ENCODE peak calls at places on chromosomes 5 and 9, in seven cellular contexts. R is AG09319; M is CD8-positive, alpha-beta T cell; B is cardiac fibroblast; Y is upper lobe of right lung; X is mesothelial cell of epicardium; K is CD4-positive, alpha-beta T cell. G is an unnamed sample.

GRCh38 chr9:83698976-83699585 is 8.7 kb downstream of the UBQLN1 start:
- DNase-seq in R (no peak), K (no peak), M (no peak), Y (no peak), X (no peak), B (no peak), G (no peak)

GRCh38 chr9:96327694-96328352 is 25.8 kb upstream of the HSD17B3 start:
- DNase-seq in R (peak), Y (no peak), K (peak), X (no peak), M (peak), B (peak), G (peak)

GRCh38 chr5:133610489-133611356 is 1.6 kb downstream of the FSTL4 start:
- DNase-seq in M (peak), X (peak), K (no peak), R (no peak), B (peak), Y (peak), G (no peak)

GRCh38 chr9:92393686-92394085 is 10.7 kb downstream of the OGN start:
- DNase-seq in R (no peak), K (no peak), M (no peak), X (no peak), Y (no peak), B (peak), G (no peak)

GRCh38 chr5:155193018-155193417 is 179.5 kb downstream of the KIF4B start:
- DNase-seq in R (no peak), B (no peak), Y (no peak), M (no peak), K (no peak), X (no peak), G (no peak)

GRCh38 chr5:15594922-15595568 is 95.1 kb downstream of the FBXL7 start:
- DNase-seq in R (no peak), Y (no peak), X (no peak), M (no peak), B (no peak), K (no peak), G (no peak)

GRCh38 chr9:116059466-116059865 is 94.1 kb upstream of the PAPPA start:
- DNase-seq in Y (no peak), K (no peak), B (peak), X (no peak), R (no peak), M (no peak), G (no peak)

GRCh38 chr5:181119105-181119504 is 11.9 kb downstream of the OR2V1 start:
- DNase-seq in B (no peak), R (no peak), Y (no peak), M (no peak), X (no peak), K (no peak), G (no peak)

GRCh38 chr5:51377151-51378060 is 5.8 kb upstream of the ISL1 start:
- DNase-seq in Y (no peak), R (no peak), M (no peak), B (no peak), X (no peak), K (no peak), G (no peak)

GRCh38 chr5:171862624-171863023 is 77.0 kb downstream of the SMIM23 start:
- DNase-seq in B (no peak), Y (no peak), X (no peak), M (no peak), K (no peak), R (no peak), G (no peak)

GRCh38 chr9:90965141-90965910 is 163.7 kb downstream of the SYK start:
- DNase-seq in Y (no peak), R (no peak), B (no peak), X (no peak), K (no peak), M (no peak), G (no peak)

DNA sequence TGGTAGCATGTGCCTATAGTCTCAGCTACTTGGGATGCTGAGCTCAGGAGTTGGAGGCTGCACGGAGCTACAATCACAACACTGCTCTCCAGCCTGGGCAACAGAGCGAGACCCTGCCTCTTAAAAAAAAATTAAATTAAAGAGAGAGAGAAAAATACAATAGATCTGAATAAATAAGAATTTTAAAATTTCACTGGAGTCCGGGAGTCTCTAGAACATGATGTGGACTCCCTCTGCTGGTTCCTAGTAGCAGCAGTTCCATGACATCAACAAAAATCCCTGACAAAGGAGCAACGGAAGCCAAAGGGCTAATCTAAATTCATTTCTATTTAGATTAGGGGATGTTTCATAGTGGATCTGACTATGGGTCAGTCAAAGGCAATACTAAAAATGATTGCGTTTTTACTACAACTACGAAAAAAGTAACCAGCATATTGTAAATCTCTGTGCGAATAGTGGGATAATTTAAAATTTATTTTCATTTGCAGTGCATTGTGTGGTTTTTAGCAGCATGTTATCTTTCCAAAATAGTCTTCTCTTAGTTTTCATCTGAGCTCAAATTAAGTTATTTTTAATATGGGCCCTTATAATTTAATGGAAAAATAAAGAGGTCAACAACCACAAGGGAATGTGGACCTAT is 6.7 kb downstream of the INIP start:
- DNase-seq in M (no peak), X (no peak), R (no peak), B (peak), Y (no peak), K (no peak), G (peak)
- TF ChIP-seq CTCF in M (no peak), X (no peak), R (peak), B (peak), Y (peak), K (no peak), G (peak)

GRCh38 chr5:140823475-140823874 is 2.1 kb downstream of the PCDHA5 start:
- DNase-seq in B (no peak), R (no peak), Y (no peak), K (no peak), M (no peak), X (no peak), G (no peak)

GRCh38 chr5:140822281-140822629 is 842 bp downstream of the PCDHA5 start:
- DNase-seq in B (no peak), R (no peak), M (no peak), K (no peak), X (no peak), Y (no peak), G (no peak)

DNA sequence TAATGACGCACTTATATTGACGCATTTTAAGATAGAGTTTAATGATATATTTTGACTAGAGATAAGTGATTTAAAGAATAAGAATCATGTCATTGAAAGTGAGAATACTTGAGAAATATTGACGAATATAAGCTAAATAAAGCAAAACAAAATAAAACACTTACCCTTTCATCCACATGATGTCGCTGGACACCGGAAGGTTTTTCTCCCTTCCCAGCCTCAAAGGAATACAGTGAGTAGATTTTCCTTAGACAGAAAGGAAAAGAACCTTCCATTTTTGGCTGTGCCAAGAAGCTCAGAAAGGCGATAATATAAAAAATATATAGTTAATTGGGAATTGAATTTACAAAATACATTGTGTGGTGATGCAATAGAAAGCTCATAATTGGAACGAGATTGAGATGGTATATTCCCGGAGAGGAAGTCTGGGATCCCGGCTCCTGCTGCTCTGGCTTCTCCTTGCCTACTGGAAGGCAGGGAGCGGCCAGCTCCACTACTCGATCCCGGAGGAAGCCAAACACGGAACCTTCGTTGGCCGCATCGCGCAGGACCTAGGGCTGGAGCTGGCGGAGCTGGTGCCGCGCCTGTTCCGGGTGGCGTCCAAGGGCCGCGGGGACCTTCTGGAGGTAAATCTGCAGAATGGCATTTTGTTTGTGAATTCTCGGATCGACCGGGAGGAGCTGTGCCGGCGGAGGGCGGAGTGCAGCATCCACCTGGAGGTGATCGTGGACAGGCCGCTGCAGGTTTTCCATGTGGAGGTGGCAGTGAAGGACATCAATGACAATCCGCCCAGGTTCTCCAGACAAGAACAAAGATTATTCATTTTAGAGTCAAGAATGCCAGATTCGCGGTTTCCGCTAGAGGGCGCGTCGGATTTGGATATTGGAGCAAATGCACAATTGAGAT is at the start of gene PCDHA5:
- DNase-seq in B (peak), X (no peak), M (no peak), Y (no peak), K (no peak), R (no peak), G (no peak)
- TF ChIP-seq CTCF in B (peak), X (no peak), M (no peak), Y (peak), K (no peak), R (peak), G (peak)

DNA sequence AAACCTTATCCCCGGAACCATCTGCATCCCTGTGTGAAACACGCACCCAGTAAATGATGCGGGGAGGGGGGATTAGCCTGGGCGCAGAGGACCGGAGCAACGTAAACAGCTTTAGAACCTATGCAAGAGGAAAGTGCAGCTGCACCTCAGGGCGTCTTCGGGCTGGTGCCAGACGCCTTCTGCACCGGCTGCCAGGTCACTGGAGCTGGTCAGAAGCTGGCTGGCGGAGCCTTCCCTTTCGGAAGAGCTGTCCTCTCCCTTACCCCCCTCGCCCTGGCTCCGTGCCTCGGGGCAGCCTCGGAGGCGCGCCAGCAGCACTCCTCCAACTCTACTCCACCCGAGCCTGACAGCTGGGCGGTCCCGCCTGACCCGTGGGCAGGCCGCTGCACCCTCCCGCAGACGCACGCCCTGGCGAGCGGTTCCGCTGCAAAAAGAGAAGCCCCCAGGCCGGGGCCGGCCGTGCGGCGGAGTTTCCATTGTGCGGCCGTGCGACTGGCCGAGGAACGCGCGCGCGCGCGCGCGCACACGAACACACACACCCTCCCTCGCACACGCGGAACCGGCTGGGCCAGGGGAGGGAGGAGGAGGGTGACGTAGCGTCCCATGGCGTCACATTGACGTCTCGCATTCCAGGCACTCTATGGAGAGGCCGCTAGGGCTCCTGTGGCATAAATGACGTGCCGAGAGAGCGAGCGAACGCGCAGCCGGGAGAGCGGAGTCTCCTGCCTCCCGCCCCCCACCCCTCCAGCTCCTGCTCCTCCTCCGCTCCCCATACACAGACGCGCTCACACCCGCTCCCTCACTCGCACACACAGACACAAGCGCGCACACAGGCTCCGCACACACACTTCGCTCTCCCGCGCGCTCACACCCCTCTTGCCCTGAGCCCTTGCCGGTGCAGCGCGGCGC is at the start of gene NR4A3:
- DNase-seq in X (peak), B (peak), Y (peak), M (peak), R (peak), K (peak), G (peak)
- TF ChIP-seq CTCF in X (no peak), B (peak), Y (peak), M (peak), R (no peak), K (no peak), G (peak)

GRCh38 chr5:41412496-41412895 is 97.9 kb downstream of the PLCXD3 start:
- DNase-seq in B (no peak), X (no peak), M (no peak), R (no peak), Y (no peak), K (no peak), G (no peak)

GRCh38 chr5:41408676-41409443 is 101.5 kb downstream of the PLCXD3 start:
- DNase-seq in M (no peak), X (no peak), K (no peak), R (no peak), Y (no peak), B (peak), G (peak)

GRCh38 chr5:41410307-41410706 is 100.1 kb downstream of the PLCXD3 start:
- DNase-seq in Y (no peak), B (no peak), R (no peak), K (no peak), X (no peak), M (no peak), G (no peak)

GRCh38 chr5:41413067-41413466 is 97.3 kb downstream of the PLCXD3 start:
- DNase-seq in B (no peak), M (no peak), K (no peak), R (no peak), X (no peak), Y (no peak), G (peak)

GRCh38 chr5:41410737-41411136 is 99.7 kb downstream of the PLCXD3 start:
- DNase-seq in Y (no peak), R (no peak), B (no peak), K (no peak), X (no peak), M (no peak), G (no peak)
- TF ChIP-seq CTCF in Y (no peak), R (no peak), B (no peak), K (no peak), X (no peak), M (no peak), G (no peak)

GRCh38 chr9:94563548-94563947 is 8.7 kb downstream of the PCAT7 start:
- DNase-seq in M (no peak), Y (no peak), R (no peak), B (no peak), X (no peak), K (no peak), G (no peak)
- TF ChIP-seq CTCF in M (no peak), Y (no peak), R (no peak), B (no peak), X (no peak), K (no peak), G (no peak)

DNA sequence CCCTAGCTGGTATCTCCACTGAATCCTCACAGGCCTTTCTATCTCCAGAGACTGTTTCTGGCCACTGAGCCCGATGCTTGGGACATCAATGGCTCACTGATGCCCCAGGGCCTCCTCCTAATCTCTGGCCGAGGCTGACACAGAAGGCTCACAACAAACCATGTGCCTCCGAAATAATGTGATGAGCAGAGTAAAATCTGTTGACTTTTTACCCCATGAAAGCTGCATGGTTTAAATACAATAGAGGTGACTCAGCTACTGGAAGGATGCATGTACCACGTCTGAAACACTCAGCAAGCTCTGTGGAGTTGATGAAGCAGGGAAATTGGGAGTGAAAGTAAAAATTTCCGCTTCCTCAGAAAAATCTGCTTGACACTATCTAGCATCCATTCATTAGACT is 111.0 kb upstream of the EQTN start:
- DNase-seq in K (no peak), M (no peak), X (no peak), R (no peak), Y (no peak), B (peak), G (peak)
- TF ChIP-seq CTCF in K (no peak), M (no peak), X (no peak), R (no peak), Y (no peak), B (no peak), G (no peak)

DNA sequence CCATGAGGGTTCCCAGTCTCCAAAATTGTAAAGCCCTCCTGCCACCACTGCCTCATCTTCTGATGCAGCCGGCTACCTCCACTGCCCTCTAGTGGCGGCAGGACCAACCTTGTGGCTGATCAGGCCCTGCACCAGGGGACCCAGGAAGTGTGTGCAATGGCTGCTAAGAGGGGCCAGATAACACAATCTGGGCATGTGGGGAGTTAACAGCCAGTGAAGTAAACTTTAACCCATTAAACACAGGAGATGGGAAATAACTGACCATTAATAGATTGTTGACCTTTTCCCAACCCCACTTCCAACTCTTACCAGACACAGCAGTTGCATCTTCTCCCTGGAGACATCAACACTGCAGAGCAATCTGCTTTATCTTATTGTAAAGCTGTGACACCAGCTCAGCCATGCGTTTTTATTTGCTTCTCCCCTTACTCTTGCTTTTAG is 63.3 kb downstream of the FREM1 start:
- DNase-seq in B (peak), R (peak), Y (peak), X (no peak), M (peak), K (peak), G (peak)
- TF ChIP-seq CTCF in B (peak), R (peak), Y (peak), X (peak), M (peak), K (peak), G (peak)

GRCh38 chr9:36416870-36417269 is 16.8 kb upstream of the RNF38 start:
- DNase-seq in K (no peak), R (no peak), X (no peak), M (no peak), B (no peak), Y (peak), G (no peak)

GRCh38 chr9:36415822-36416515 is 15.9 kb upstream of the RNF38 start:
- DNase-seq in R (no peak), B (no peak), K (no peak), Y (no peak), M (no peak), X (no peak), G (no peak)
- TF ChIP-seq CTCF in R (no peak), B (no peak), K (no peak), Y (no peak), M (no peak), X (no peak), G (peak)

GRCh38 chr9:36489453-36489852 is 83.2 kb upstream of the MELK start:
- DNase-seq in R (no peak), M (no peak), B (no peak), X (no peak), Y (no peak), K (no peak), G (no peak)

GRCh38 chr9:36486454-36486932 is 86.2 kb upstream of the MELK start:
- DNase-seq in Y (no peak), B (peak), X (no peak), R (no peak), M (peak), K (no peak), G (no peak)

GRCh38 chr9:36486933-36487481 is 85.7 kb upstream of the MELK start:
- DNase-seq in M (peak), X (peak), B (peak), K (peak), R (no peak), Y (peak), G (no peak)

GRCh38 chr9:36488322-36488838 is 84.3 kb upstream of the MELK start:
- DNase-seq in Y (no peak), M (peak), K (no peak), R (no peak), X (no peak), B (no peak), G (no peak)

DNA sequence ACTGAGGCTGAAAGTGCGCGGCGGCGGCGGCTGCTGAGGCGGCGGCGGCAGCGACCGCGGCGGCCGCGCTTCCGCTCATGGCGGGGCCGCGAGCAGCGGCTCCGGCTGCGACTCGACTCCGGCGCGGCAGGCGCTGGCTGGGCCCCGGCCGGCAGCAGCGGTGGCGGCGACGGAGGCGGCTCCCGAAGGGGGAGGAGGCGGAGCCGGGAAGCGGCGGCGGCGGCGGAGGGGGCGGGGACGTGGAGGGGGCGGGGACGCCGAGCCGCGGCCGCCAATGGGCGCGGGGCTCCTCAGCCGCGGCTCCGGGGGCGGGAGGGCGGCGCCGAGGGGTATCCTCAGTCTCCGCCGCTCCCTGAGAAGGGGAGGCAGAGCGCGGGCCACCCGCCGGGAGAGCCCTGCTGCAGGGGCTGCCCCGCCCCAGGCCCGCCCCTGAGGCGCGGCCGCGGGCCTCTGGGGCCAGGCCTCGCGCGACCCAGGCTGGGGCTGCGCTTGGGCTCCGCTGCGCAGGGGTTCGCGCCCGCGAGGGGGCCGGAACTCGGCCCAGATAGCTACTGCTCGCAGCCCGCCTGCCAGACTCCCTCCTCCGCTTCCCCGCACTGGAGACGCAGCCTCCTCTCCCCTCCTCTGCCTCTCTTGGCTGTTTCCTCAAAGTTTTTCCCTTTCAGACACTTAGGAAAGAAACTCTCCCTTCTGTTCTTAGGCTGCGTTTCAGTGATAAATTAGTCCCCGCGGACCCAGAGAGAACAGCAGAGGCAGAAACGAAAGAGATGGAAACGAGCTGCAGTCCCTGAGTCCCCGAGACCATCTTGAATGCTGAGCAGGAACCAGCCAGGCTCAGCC is 85.0 kb upstream of the MELK start:
- DNase-seq in M (peak), X (peak), Y (peak), B (peak), K (peak), R (peak), G (peak)
- TF ChIP-seq CTCF in M (no peak), X (no peak), Y (no peak), B (no peak), K (no peak), R (no peak), G (peak)